ENCODE peak calls at places on chromosome 20, in ten cellular contexts. V, X, Q, E, R, G, D, S, I and T are unnamed samples.

GRCh38 chr20:11540558-11540957 is 377.1 kb upstream of the BTBD3 start:
- DNase-seq in Q (no peak), D (no peak), E (no peak), G (no peak), I (no peak), V (no peak), X (no peak), S (no peak), R (no peak), T (no peak)

GRCh38 chr20:47818996-47819609 is 33.8 kb upstream of the SULF2 start:
- DNase-seq in Q (no peak), E (no peak), I (no peak), D (no peak), S (no peak), V (no peak), X (no peak), R (no peak), G (peak; percentile 40), T (no peak)

GRCh38 chr20:32984196-32984595 is 20.0 kb downstream of the SUN5 start:
- DNase-seq in D (no peak), V (no peak), S (no peak), I (no peak), R (peak; percentile 39), Q (no peak), E (no peak), G (no peak), X (peak; percentile 31), T (no peak)

GRCh38 chr20:24007758-24008157 is 19.2 kb upstream of the GGTLC1 start:
- DNase-seq in V (no peak), I (no peak), X (no peak), R (no peak), G (no peak), D (no peak), S (no peak), Q (no peak), E (no peak), T (no peak)

GRCh38 chr20:37317316-37317715 is 27.9 kb downstream of the MANBAL start:
- DNase-seq in S (no peak), X (no peak), G (no peak), D (no peak), E (no peak), I (no peak), R (no peak), V (no peak), Q (no peak), T (no peak)

GRCh38 chr20:63582382-63583063 is 8.5 kb upstream of the HELZ2 start:
- DNase-seq in Q (no peak), D (no peak), S (no peak), X (no peak), I (no peak), G (no peak), E (no peak), R (no peak), V (peak; percentile 37), T (no peak)

GRCh38 chr20:15482525-15482924 is 1090.7 kb downstream of the KIF16B start:
- DNase-seq in I (no peak), S (no peak), Q (no peak), G (no peak), D (no peak), R (no peak), V (no peak), X (no peak), E (no peak), T (no peak)

GRCh38 chr20:53917145-53918009 is 153.0 kb downstream of the BCAS1 start:
- DNase-seq in R (peak; percentile 53), I (peak; percentile 67), Q (peak; percentile 93), D (no peak), S (peak; percentile 46), X (peak; percentile 61), V (no peak), E (no peak), G (peak; percentile 77), T (peak; percentile 35)

GRCh38 chr20:53176133-53176532 is 204.0 kb downstream of the TSHZ2 start:
- DNase-seq in G (no peak), Q (no peak), X (no peak), S (no peak), E (no peak), D (no peak), I (no peak), V (no peak), R (no peak), T (no peak)

GRCh38 chr20:32325706-32326506 is 32.2 kb upstream of the ASXL1 start:
- DNase-seq in E (no peak), G (no peak), R (no peak), V (no peak), I (peak; percentile 74), D (no peak), X (no peak), Q (no peak), S (no peak), T (no peak)

GRCh38 chr20:10940941-10941340 is 267.1 kb upstream of the JAG1 start:
- DNase-seq in X (no peak), E (no peak), Q (peak; percentile 56), G (no peak), S (no peak), I (no peak), R (no peak), V (no peak), D (no peak), T (no peak)

GRCh38 chr20:31721408-31722332 is 998 bp downstream of the BCL2L1 start:
- DNase-seq in I (no peak), V (peak; percentile 68), E (peak; percentile 68), Q (no peak), S (peak; percentile 55), R (no peak), G (no peak), D (no peak), X (no peak), T (no peak)

GRCh38 chr20:25220021-25220730 is 24.7 kb downstream of the ENTPD6 start:
- DNase-seq in X (peak; percentile 36), E (no peak), V (no peak), G (no peak), I (no peak), R (peak; percentile 25), D (no peak), Q (no peak), S (no peak), T (peak; percentile 13)
- TF ChIP-seq CTCF in X (peak; percentile 37), E (no peak), V (no peak), G (peak; percentile 26), I (no peak), R (peak; percentile 22), D (no peak), Q (peak; percentile 31), S (no peak), T (no peak)

GRCh38 chr20:20017001-20017851 is at the start of gene NAA20:
- DNase-seq in E (peak; percentile 97), D (peak; percentile 42), X (peak; percentile 97), I (peak; percentile 95), R (peak; percentile 80), S (peak; percentile 93), Q (peak; percentile 45), G (peak; percentile 97), V (peak; percentile 96), T (peak; percentile 91)
- TF ChIP-seq POLR2A in E (peak; percentile 44), D (peak; percentile 47), X (peak; percentile 75), I (peak; percentile 31), R (peak; percentile 51), S (no peak), Q (peak; percentile 86), G (no peak), V (no peak), T (peak; percentile 23)

GRCh38 chr20:50852085-50852484 is 57.2 kb downstream of the BCAS4 start:
- DNase-seq in G (no peak), R (no peak), V (no peak), E (no peak), X (no peak), S (no peak), I (no peak), Q (no peak), D (no peak), T (no peak)

GRCh38 chr20:50856475-50857041 is 61.7 kb downstream of the BCAS4 start:
- DNase-seq in Q (no peak), D (no peak), S (no peak), E (no peak), I (no peak), X (no peak), V (no peak), R (no peak), G (no peak), T (no peak)

GRCh38 chr20:50855498-50856474 is 60.9 kb downstream of the BCAS4 start:
- DNase-seq in D (no peak), X (no peak), Q (no peak), S (no peak), E (peak; percentile 86), I (peak; percentile 71), R (no peak), G (no peak), V (no peak), T (no peak)

GRCh38 chr20:50857348-50857747 is 62.5 kb downstream of the BCAS4 start:
- DNase-seq in Q (no peak), V (no peak), G (no peak), I (no peak), S (no peak), X (no peak), E (no peak), D (no peak), R (no peak), T (no peak)

DNA sequence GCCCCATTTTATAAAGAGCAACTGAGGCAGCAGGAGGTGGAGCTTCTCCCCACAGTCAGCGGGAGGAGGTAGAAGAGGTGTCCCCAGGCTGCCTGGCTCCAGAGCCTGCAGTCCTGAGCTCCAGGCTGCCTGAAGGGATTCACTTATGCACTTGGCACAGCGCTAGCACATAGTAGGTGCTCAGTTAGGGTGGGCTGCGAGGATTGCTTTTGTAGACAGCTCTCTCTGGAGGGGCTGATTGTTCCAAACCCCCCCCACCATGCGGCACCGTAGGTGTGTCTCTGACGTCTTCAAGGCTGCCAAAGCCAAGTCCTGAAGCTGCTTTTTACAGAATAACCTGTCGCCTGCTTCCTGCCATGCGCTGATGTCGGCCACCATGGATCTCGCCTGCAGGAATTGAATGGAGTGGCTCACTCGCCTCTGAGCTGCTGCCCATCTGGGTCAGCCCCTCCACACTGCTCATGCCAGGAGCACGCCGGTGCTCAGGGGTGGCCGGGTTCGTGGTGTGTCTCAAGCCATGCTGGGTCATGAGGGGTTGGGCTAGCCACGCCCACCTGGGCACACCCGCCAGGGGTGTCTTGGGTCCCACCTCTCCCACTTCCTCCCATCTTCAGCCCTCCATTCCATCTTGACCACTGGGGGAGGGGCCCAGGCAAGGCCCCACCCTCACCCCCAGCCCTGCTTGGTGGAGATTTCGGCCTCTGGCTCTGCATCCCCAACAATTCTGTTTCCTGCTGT is 59.8 kb downstream of the BCAS4 start:
- DNase-seq in R (peak; percentile 62), S (no peak), V (peak; percentile 44), D (no peak), E (no peak), X (no peak), G (no peak), I (no peak), Q (no peak), T (no peak)
- H3K4me3 ChIP-seq in R (no peak overlapping the region), S (no peak overlapping the region), V (no peak overlapping the region), D (no peak overlapping the region), E (no peak overlapping the region), X (no peak overlapping the region), G (no peak overlapping the region), I (no peak overlapping the region), Q (no peak overlapping the region), T (no peak overlapping the region)

DNA sequence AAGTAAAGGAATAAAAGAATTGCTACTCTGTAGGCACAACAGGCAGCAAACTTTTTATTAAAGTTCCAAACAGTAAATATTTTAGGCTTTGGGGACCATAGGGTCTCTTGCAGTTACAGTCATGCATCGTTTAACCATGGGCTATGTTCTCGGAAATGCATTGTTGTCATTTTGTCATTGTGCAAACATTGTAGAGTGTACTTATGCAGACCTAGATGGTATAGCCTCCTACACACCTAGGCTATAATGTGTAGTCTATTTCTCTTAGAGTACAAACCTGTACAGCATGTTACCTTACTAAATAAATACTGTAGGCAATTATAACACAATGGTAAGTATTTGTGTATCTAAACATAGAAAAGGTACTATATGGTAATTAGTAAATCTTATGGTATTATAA is 54.7 kb downstream of the CDS2 start:
- DNase-seq in Q (no peak), D (no peak), I (no peak), E (no peak), V (no peak), S (no peak), X (no peak), G (no peak), R (no peak), T (no peak)
- TF ChIP-seq CTCF in Q (no peak), D (no peak), I (no peak), E (no peak), V (no peak), S (no peak), X (no peak), G (no peak), R (no peak), T (no peak)